ENCODE peak calls at places on chromosomes 12 and 14, in nine cellular contexts. One of them, this sample, is unnamed.

GRCh38 chr14:71721791-71722190 is 210.4 kb upstream of the RGS6 start:
- DNase-seq in lower lobe of right lung: no peak
- DNase-seq in CD8-positive, alpha-beta T cell: no peak
- DNase-seq in psoas muscle: no peak
- DNase-seq in AG04450: no peak
- DNase-seq in HFF-Myc: no peak
- DNase-seq in ovary: no peak
- DNase-seq in GM10248: no peak
- DNase-seq in HCT116: no peak
- DNase-seq in this sample: no peak

GRCh38 chr14:80388980-80389711 is 177.8 kb upstream of the DIO2 start:
- DNase-seq in ovary: no peak
- DNase-seq in HFF-Myc: peak
- DNase-seq in psoas muscle: no peak
- DNase-seq in GM10248: no peak
- DNase-seq in CD8-positive, alpha-beta T cell: no peak
- DNase-seq in HCT116: no peak
- DNase-seq in AG04450: peak
- DNase-seq in lower lobe of right lung: no peak
- DNase-seq in this sample: no peak

GRCh38 chr14:66662374-66662773 is 154.4 kb downstream of the GPHN start:
- DNase-seq in HFF-Myc: no peak
- DNase-seq in lower lobe of right lung: no peak
- DNase-seq in HCT116: no peak
- DNase-seq in GM10248: no peak
- DNase-seq in AG04450: no peak
- DNase-seq in CD8-positive, alpha-beta T cell: no peak
- DNase-seq in psoas muscle: no peak
- DNase-seq in ovary: no peak
- DNase-seq in this sample: no peak

GRCh38 chr12:85007836-85008235 is 28.2 kb downstream of the TSPAN19 start:
- DNase-seq in psoas muscle: no peak
- DNase-seq in GM10248: no peak
- DNase-seq in ovary: no peak
- DNase-seq in HCT116: no peak
- DNase-seq in lower lobe of right lung: no peak
- DNase-seq in HFF-Myc: no peak
- DNase-seq in AG04450: no peak
- DNase-seq in CD8-positive, alpha-beta T cell: no peak
- DNase-seq in this sample: no peak

GRCh38 chr12:124653169-124653931 is 85.9 kb upstream of the NCOR2 start:
- DNase-seq in lower lobe of right lung: no peak
- DNase-seq in CD8-positive, alpha-beta T cell: no peak
- DNase-seq in AG04450: no peak
- DNase-seq in ovary: no peak
- DNase-seq in psoas muscle: peak
- DNase-seq in GM10248: no peak
- DNase-seq in HFF-Myc: no peak
- DNase-seq in HCT116: no peak
- DNase-seq in this sample: no peak

GRCh38 chr12:32548691-32549412 is 130.2 kb upstream of the DNM1L start:
- DNase-seq in lower lobe of right lung: no peak
- DNase-seq in AG04450: no peak
- DNase-seq in HCT116: no peak
- DNase-seq in ovary: peak
- DNase-seq in psoas muscle: peak
- DNase-seq in HFF-Myc: peak
- DNase-seq in CD8-positive, alpha-beta T cell: no peak
- DNase-seq in GM10248: no peak
- DNase-seq in this sample: no peak

GRCh38 chr12:91781114-91781513 is 364.5 kb downstream of the BTG1 start:
- DNase-seq in GM10248: no peak
- DNase-seq in HCT116: no peak
- DNase-seq in psoas muscle: no peak
- DNase-seq in HFF-Myc: no peak
- DNase-seq in lower lobe of right lung: no peak
- DNase-seq in CD8-positive, alpha-beta T cell: no peak
- DNase-seq in AG04450: peak
- DNase-seq in ovary: no peak
- DNase-seq in this sample: no peak

GRCh38 chr14:37668646-37669045 is 73.2 kb downstream of the TTC6 start:
- DNase-seq in CD8-positive, alpha-beta T cell: no peak
- DNase-seq in ovary: no peak
- DNase-seq in HFF-Myc: no peak
- DNase-seq in GM10248: no peak
- DNase-seq in psoas muscle: no peak
- DNase-seq in HCT116: no peak
- DNase-seq in lower lobe of right lung: no peak
- DNase-seq in AG04450: peak
- DNase-seq in this sample: no peak

GRCh38 chr12:52390739-52391617 is 5.5 kb upstream of the KRT84 start:
- DNase-seq in CD8-positive, alpha-beta T cell: no peak
- DNase-seq in lower lobe of right lung: no peak
- DNase-seq in ovary: no peak
- DNase-seq in HCT116: peak
- DNase-seq in AG04450: no peak
- DNase-seq in HFF-Myc: no peak
- DNase-seq in GM10248: no peak
- DNase-seq in psoas muscle: no peak
- DNase-seq in this sample: no peak

DNA sequence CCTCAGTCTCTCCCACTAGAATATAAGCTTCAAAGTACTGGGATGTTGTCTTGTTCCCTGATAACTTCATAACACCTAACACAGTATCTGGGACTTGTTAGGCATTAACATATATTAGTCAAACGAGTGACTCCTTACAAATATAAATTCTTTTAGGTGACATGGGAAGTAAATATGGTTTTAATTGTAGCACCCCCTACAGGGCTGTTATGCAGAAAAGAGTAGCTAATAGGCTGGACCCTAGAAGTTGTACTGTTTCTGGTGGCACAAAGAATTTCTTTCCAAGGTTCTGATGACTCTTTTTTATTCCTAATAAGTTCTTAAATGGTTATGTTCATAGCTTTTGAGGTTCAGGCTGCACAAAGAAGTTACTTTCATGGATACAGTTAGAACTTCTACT is 29.8 kb downstream of the GPATCH2L start:
- DNase-seq in ovary: no peak
- DNase-seq in psoas muscle: no peak
- DNase-seq in HFF-Myc: no peak
- DNase-seq in CD8-positive, alpha-beta T cell: no peak
- DNase-seq in lower lobe of right lung: no peak
- DNase-seq in AG04450: no peak
- DNase-seq in GM10248: no peak
- DNase-seq in HCT116: no peak
- DNase-seq in this sample: no peak
- TF ChIP-seq CTCF in ovary: no peak
- TF ChIP-seq CTCF in psoas muscle: no peak
- TF ChIP-seq CTCF in HFF-Myc: peak
- TF ChIP-seq CTCF in CD8-positive, alpha-beta T cell: peak
- TF ChIP-seq CTCF in lower lobe of right lung: peak
- TF ChIP-seq CTCF in AG04450: peak
- TF ChIP-seq CTCF in GM10248: no peak
- TF ChIP-seq CTCF in HCT116: no peak
- TF ChIP-seq CTCF in this sample: no peak

DNA sequence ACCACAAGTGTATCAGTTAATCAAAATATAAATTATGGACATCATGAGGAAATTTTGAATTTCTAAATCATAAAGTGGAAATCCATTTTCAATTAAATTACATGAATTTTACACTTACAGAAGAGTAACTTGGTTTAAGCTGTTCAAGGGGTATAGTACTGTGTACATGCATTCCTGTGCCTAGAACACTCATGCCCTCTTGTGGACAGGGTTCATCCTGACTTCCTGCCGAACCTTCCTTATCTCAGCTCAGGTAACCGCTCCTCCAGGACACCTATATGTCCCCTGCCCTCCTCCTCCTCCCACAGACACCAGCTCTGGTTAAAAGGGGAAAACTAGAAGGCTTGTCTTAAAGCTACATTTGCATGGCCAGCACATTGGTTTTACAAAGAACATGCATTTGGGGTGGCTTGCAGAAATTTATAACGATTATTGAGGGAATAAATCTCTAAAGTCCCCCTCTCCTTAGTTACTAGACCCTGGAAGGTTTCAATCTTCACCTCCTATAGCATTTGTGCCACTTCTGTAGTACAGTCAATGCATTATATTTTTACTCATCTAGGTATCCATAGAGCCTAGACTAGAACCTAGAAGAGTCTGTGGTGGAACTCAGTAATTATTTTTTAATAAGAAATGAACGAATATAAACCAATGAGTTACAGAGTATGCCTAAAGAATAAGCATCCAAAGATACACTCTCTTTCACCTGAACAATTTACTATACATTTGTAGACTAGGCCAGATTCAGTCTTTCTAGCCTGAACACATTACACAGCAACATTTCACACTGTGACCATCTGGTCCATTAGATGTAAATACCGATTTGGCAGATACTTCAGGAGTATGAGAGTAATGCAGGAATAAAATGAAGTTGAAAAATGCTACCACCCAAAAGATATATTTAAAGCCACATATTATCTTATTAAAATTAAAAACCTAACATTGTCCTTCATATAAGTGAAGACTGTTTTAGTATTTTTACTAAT is 345.6 kb downstream of the PAWR start:
- DNase-seq in HCT116: peak
- DNase-seq in AG04450: no peak
- DNase-seq in GM10248: peak
- DNase-seq in ovary: no peak
- DNase-seq in CD8-positive, alpha-beta T cell: no peak
- DNase-seq in HFF-Myc: peak
- DNase-seq in lower lobe of right lung: no peak
- DNase-seq in psoas muscle: no peak
- DNase-seq in this sample: no peak
- TF ChIP-seq CTCF in HCT116: peak
- TF ChIP-seq CTCF in AG04450: peak
- TF ChIP-seq CTCF in GM10248: peak
- TF ChIP-seq CTCF in ovary: no peak
- TF ChIP-seq CTCF in CD8-positive, alpha-beta T cell: no peak
- TF ChIP-seq CTCF in HFF-Myc: peak
- TF ChIP-seq CTCF in lower lobe of right lung: peak
- TF ChIP-seq CTCF in psoas muscle: peak
- TF ChIP-seq CTCF in this sample: no peak

GRCh38 chr14:105021656-105022275 is 883 bp upstream of the CDCA4 start:
- DNase-seq in CD8-positive, alpha-beta T cell: peak
- DNase-seq in lower lobe of right lung: peak
- DNase-seq in psoas muscle: peak
- DNase-seq in HCT116: peak
- DNase-seq in AG04450: no peak
- DNase-seq in HFF-Myc: no peak
- DNase-seq in ovary: peak
- DNase-seq in GM10248: no peak
- DNase-seq in this sample: no peak
- TF ChIP-seq CTCF in CD8-positive, alpha-beta T cell: no peak
- TF ChIP-seq CTCF in lower lobe of right lung: no peak
- TF ChIP-seq CTCF in psoas muscle: no peak
- TF ChIP-seq CTCF in HCT116: no peak
- TF ChIP-seq CTCF in AG04450: peak
- TF ChIP-seq CTCF in HFF-Myc: no peak
- TF ChIP-seq CTCF in ovary: no peak
- TF ChIP-seq CTCF in GM10248: peak
- TF ChIP-seq CTCF in this sample: no peak

GRCh38 chr14:104942586-104942985 is 17.9 kb downstream of the PLD4 start:
- DNase-seq in GM10248: no peak
- DNase-seq in HCT116: no peak
- DNase-seq in CD8-positive, alpha-beta T cell: no peak
- DNase-seq in HFF-Myc: no peak
- DNase-seq in psoas muscle: no peak
- DNase-seq in lower lobe of right lung: peak
- DNase-seq in AG04450: no peak
- DNase-seq in ovary: peak
- DNase-seq in this sample: no peak
- TF ChIP-seq CTCF in GM10248: no peak
- TF ChIP-seq CTCF in HCT116: no peak
- TF ChIP-seq CTCF in CD8-positive, alpha-beta T cell: no peak
- TF ChIP-seq CTCF in HFF-Myc: no peak
- TF ChIP-seq CTCF in psoas muscle: no peak
- TF ChIP-seq CTCF in lower lobe of right lung: no peak
- TF ChIP-seq CTCF in AG04450: no peak
- TF ChIP-seq CTCF in ovary: no peak
- TF ChIP-seq CTCF in this sample: no peak

GRCh38 chr14:96102071-96102856 is 63.1 kb downstream of the C14orf132 start:
- DNase-seq in ovary: no peak
- DNase-seq in CD8-positive, alpha-beta T cell: no peak
- DNase-seq in HCT116: no peak
- DNase-seq in lower lobe of right lung: no peak
- DNase-seq in AG04450: no peak
- DNase-seq in GM10248: no peak
- DNase-seq in HFF-Myc: no peak
- DNase-seq in psoas muscle: no peak
- DNase-seq in this sample: no peak
- TF ChIP-seq CTCF in ovary: no peak
- TF ChIP-seq CTCF in CD8-positive, alpha-beta T cell: no peak
- TF ChIP-seq CTCF in HCT116: no peak
- TF ChIP-seq CTCF in lower lobe of right lung: no peak
- TF ChIP-seq CTCF in AG04450: peak
- TF ChIP-seq CTCF in GM10248: no peak
- TF ChIP-seq CTCF in HFF-Myc: no peak
- TF ChIP-seq CTCF in psoas muscle: no peak
- TF ChIP-seq CTCF in this sample: no peak

DNA sequence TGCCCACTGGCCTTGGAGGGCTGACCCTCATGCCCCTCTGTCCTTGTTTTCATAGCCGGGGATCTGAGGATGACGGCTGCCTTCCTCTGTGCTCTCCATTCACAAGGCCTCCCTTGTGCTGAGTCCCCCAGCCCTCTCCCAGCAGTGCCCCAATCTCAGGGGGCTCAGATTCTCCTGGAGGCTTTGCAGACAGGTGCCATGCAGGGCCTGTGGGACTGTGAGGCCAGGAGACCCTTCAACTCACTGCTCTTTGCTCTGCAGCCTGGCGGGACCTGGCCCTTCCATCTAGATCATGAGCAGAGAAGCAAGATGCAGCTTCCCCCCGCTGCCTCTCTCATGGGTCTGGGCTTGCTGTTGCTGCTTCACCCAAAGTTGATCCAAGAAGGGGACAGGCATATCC is 356.0 kb downstream of the BCL11B start:
- DNase-seq in HFF-Myc: no peak
- DNase-seq in GM10248: no peak
- DNase-seq in HCT116: no peak
- DNase-seq in AG04450: no peak
- DNase-seq in ovary: no peak
- DNase-seq in CD8-positive, alpha-beta T cell: no peak
- DNase-seq in psoas muscle: no peak
- DNase-seq in lower lobe of right lung: no peak
- DNase-seq in this sample: no peak
- TF ChIP-seq CTCF in HFF-Myc: no peak
- TF ChIP-seq CTCF in GM10248: no peak
- TF ChIP-seq CTCF in HCT116: no peak
- TF ChIP-seq CTCF in AG04450: no peak
- TF ChIP-seq CTCF in ovary: no peak
- TF ChIP-seq CTCF in CD8-positive, alpha-beta T cell: no peak
- TF ChIP-seq CTCF in psoas muscle: no peak
- TF ChIP-seq CTCF in lower lobe of right lung: no peak
- TF ChIP-seq CTCF in this sample: no peak